ENCODE peak calls at places on chromosomes 2 and 18, in ten cellular contexts. F is CD8-positive, alpha-beta T cell; U is thyroid gland; A is IMR-90; N is left ventricle myocardium inferior; C is testis; H is MM.1S; Y is ovary; M is uterus; X is H9. Z is an unnamed sample.

GRCh38 chr2:111697560-111697959 is 186.4 kb downstream of the ANAPC1 start:
- DNase-seq in F (no peak), U (no peak), A (no peak), N (no peak), C (no peak), H (no peak), Y (no peak), M (no peak), X (no peak), Z (no peak)

GRCh38 chr2:23639406-23639982 is 254.5 kb downstream of the KLHL29 start:
- DNase-seq in F (no peak), U (no peak), A (no peak), N (no peak), C (no peak), H (no peak), Y (no peak), M (no peak), X (no peak), Z (no peak)

GRCh38 chr2:28662044-28662443 is 89.6 kb upstream of the PPP1CB start:
- DNase-seq in F (no peak), U (peak; percentile 17), A (no peak), N (no peak), C (peak; percentile 82), H (no peak), Y (no peak), M (no peak), X (no peak), Z (no peak)

GRCh38 chr2:37892436-37893114 is 32.5 kb upstream of the RMDN2 start:
- DNase-seq in F (no peak), U (no peak), A (no peak), N (no peak), C (no peak), H (peak; percentile 80), Y (no peak), M (no peak), X (no peak), Z (no peak)

GRCh38 chr2:46798998-46799698 is 116.5 kb downstream of the MCFD2 start:
- DNase-seq in F (no peak), U (no peak), A (peak; percentile 77), N (no peak), C (no peak), H (no peak), Y (no peak), M (no peak), X (no peak), Z (no peak)

GRCh38 chr2:145431181-145431951 is 911.4 kb upstream of the ZEB2 start:
- DNase-seq in F (no peak), U (peak; percentile 2), A (no peak), N (no peak), C (no peak), H (no peak), Y (no peak), M (no peak), X (peak; percentile 38), Z (no peak)

GRCh38 chr2:84223191-84223590 is 235.9 kb downstream of the SUCLG1 start:
- DNase-seq in F (no peak), U (no peak), A (peak; percentile 0), N (no peak), C (no peak), H (peak; percentile 81), Y (no peak), M (no peak), X (no peak), Z (no peak)

GRCh38 chr2:66013456-66013855 is 421.5 kb upstream of the MEIS1 start:
- DNase-seq in F (no peak), U (no peak), A (no peak), N (no peak), C (no peak), H (peak; percentile 43), Y (no peak), M (no peak), X (no peak), Z (no peak)

GRCh38 chr2:6877402-6878305 is at the start of gene RSAD2:
- DNase-seq in F (peak; percentile 36), U (peak; percentile 40), A (peak; percentile 16), N (no peak), C (no peak), H (peak; percentile 79), Y (peak; percentile 38), M (peak; percentile 36), X (no peak), Z (peak; percentile 75)

GRCh38 chr18:35458271-35458670 is 39.5 kb downstream of the INO80C start:
- DNase-seq in F (no peak), U (no peak), A (no peak), N (no peak), C (no peak), H (no peak), Y (no peak), M (no peak), X (no peak), Z (no peak)

GRCh38 chr2:96626553-96626942 is 11.6 kb downstream of the KANSL3 start:
- DNase-seq in F (no peak), U (no peak), A (no peak), N (no peak), C (no peak), H (no peak), Y (no peak), M (no peak), X (no peak), Z (no peak)

GRCh38 chr2:96622544-96622943 is 15.6 kb downstream of the KANSL3 start:
- DNase-seq in F (no peak), U (no peak), A (no peak), N (no peak), C (no peak), H (no peak), Y (no peak), M (no peak), X (no peak), Z (no peak)

GRCh38 chr2:96623116-96623515 is 15.0 kb downstream of the KANSL3 start:
- DNase-seq in F (no peak), U (no peak), A (peak; percentile 33), N (no peak), C (no peak), H (no peak), Y (no peak), M (no peak), X (no peak), Z (no peak)

DNA sequence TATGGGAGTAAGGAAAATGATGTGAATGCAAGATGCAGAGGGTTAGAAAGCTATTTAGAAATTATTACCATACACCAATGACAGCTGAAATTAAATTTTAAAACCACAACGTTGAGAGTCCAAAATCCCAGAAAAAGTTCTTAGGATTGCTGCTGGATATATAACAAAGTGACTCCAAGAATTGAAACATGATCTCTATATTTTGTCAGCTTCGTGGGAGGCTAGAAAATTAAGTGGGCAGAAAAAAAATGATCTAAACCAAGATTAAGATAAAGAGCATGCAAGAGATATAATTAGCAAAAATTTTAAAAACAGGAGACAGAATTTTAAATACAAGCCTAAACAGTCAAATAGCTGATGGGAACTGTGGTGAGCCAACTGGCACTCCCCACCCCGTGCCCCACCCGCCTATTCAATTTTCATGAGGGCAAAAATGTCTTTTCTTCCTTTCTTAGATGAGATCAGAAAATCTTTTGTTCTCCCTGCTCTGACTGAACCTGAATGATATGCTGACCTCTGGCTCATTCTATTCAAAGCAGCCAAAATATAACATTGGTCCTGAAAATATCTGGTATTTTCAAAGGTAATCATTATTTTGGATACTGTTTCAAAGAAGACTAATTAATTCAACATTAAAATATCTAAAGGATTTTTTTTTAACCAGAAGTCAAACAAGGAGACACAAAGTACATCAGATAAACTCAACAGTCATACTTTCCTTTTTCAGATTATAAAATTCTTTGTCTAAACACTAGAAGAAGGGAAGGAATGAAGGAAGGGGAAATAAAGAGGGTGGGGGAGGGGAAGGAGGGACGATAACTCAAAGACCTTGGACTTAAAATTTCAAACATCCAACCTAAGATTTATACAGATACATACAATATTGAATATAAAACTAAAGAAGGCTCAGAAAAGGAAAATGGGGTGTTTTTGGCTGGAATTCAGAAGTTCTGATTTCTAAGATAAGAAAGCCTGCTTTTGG is 12.2 kb downstream of the KANSL3 start:
- DNase-seq in F (no peak), U (no peak), A (no peak), N (no peak), C (no peak), H (no peak), Y (no peak), M (no peak), X (no peak), Z (no peak)
- H3K27ac ChIP-seq in F (no peak overlapping the region), U (no peak overlapping the region), A (no peak overlapping the region), N (peak overlapping the region; percentile 53), C (no peak overlapping the region), H (no peak overlapping the region), Y (no peak overlapping the region), M (no peak overlapping the region), X (no peak overlapping the region), Z (no peak overlapping the region)

DNA sequence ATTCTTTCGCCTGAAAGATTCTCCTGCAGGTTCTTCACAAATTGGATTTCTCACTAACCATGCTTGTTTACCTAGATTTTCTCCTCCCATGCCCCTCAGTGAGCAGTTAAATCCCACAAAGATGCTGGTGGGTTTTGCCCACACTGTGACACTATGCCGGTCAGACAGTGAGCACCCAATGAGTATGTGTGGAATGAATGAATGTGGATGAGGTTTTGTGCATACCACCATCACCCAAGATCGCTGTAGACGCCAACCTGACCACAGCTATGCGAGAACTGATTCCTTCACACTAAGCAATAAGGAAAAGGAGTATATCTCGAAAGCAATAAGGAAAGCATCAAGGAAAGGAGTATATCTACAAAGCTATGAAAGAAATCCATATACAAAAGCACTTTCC is 116.7 kb downstream of the PID1 start:
- DNase-seq in F (no peak), U (no peak), A (peak; percentile 14), N (no peak), C (no peak), H (no peak), Y (no peak), M (no peak), X (no peak), Z (no peak)
- H3K9me3 ChIP-seq in F (no peaks in the 10 kb centered on the region), U (no peaks in the 10 kb centered on the region), A (peaks cover 8% of the 10 kb centered on the region), N (peaks cover 4% of the 10 kb centered on the region), C (no peaks in the 10 kb centered on the region), H (no peaks in the 10 kb centered on the region), Y (no peaks in the 10 kb centered on the region), M (no peaks in the 10 kb centered on the region), X (no peaks in the 10 kb centered on the region), Z (no peaks in the 10 kb centered on the region)

DNA sequence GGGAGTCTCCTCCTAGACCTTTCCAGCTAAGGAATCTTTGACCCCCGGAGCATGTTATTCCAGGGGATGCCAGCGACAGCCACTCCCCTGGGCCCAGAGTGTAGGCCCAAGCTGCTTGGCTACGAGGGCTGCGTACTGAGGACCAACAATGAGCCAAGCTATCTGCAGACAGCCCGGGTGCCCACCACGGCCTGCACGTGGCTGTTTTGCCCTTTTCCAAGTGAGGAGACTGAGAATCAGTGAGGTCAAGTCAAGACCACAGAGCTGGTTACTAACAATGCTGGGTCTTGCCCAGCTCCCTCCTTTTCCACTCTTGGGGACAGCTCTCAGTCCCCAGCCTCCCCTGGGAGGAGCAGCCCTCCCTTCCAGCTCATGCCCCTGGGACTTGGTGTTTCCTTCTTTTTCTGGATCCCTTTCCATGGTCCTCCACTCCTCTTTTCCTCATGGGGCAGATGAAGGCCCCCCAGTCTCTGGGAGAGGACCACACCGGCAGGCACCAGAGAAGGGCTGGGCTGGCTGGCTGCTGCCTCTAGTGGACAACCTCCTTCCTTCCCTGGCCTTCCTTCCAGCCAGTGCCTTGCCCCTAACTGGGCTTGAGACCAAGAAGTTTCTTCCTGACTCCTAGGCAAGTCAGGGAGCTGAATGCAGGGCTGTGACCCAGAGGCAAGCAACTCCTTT is 550 bp upstream of the MALL start:
- DNase-seq in F (no peak), U (peak; percentile 29), A (peak; percentile 54), N (no peak), C (peak; percentile 55), H (no peak), Y (no peak), M (no peak), X (peak; percentile 71), Z (no peak)
- TF ChIP-seq CTCF in F (no peak), U (no peak), A (peak; percentile 43), N (peak; percentile 71), C (no peak), H (no peak), Y (no peak), M (peak; percentile 39), X (peak; percentile 70), Z (no peak)

GRCh38 chr18:29154196-29154757 is 977.3 kb upstream of the CDH2 start:
- DNase-seq in F (no peak), U (no peak), A (peak; percentile 49), N (no peak), C (no peak), H (no peak), Y (no peak), M (no peak), X (no peak), Z (no peak)
- H3K27ac ChIP-seq in F (no peak overlapping the region), U (no peak overlapping the region), A (peak overlapping the region; percentile 96), N (no peak overlapping the region), C (no peak overlapping the region), H (no peak overlapping the region), Y (no peak overlapping the region), M (no peak overlapping the region), X (no peak overlapping the region), Z (no peak overlapping the region)

Z was measured in CD4-positive, alpha-beta T cell.